ENCODE peak calls at places on chromosomes 7 and 10, in four cellular contexts. F is NCI-H748 treated with DMSO at 0.1 percent for 48 hours, J is GM13977, S is K562. C is an unnamed sample.

GRCh38 chr10:102641398-102641797 is 2.9 kb upstream of the TRIM8 start:
- DNase-seq in J (no peak), S (no peak), F (no peak), C (no peak)

GRCh38 chr7:2009541-2010001 is 223.2 kb downstream of the MAD1L1 start:
- DNase-seq in S (no peak), F (no peak), J (no peak), C (no peak)

GRCh38 chr7:30912021-30912420 is 368 bp downstream of the AQP1 start:
- DNase-seq in F (no peak), S (no peak), J (no peak), C (no peak)

GRCh38 chr10:13340068-13340467 is 8.0 kb downstream of the SEPHS1 start:
- DNase-seq in F (no peak), S (no peak), J (no peak), C (no peak)

GRCh38 chr7:157138424-157139141 is at the start of gene UBE3C:
- DNase-seq in S (peak; percentile 97), J (peak; percentile 98), F (peak; percentile 71), C (no peak)

GRCh38 chr7:1291846-1292765 is 59.4 kb downstream of the UNCX start:
- DNase-seq in S (no peak), F (no peak), J (no peak), C (no peak)

GRCh38 chr7:46909601-46910051 is 672.3 kb downstream of the TNS3 start:
- DNase-seq in F (no peak), J (no peak), S (no peak), C (no peak)

GRCh38 chr7:29282819-29283414 is 88.3 kb downstream of the CHN2 start:
- DNase-seq in S (no peak), J (no peak), F (peak; percentile 39), C (no peak)

GRCh38 chr7:44327981-44328380 is 2.6 kb upstream of the CAMK2B start:
- DNase-seq in F (no peak), S (no peak), J (no peak), C (no peak)

GRCh38 chr7:8536431-8536830 is 103.0 kb downstream of the NXPH1 start:
- DNase-seq in F (no peak), S (no peak), J (no peak), C (no peak)

GRCh38 chr7:128231021-128231420 is 10.1 kb upstream of the LEP start:
- DNase-seq in F (no peak), S (no peak), J (no peak), C (no peak)

C was measured in vagina.